ENCODE peak calls at places on chromosomes 4 and X, in four cellular contexts. Y is ELR, I is NCI-H1436, K is substantia nigra. H is an unnamed sample.

GRCh38 chrX:48539345-48540014 is at the start of gene TBC1D25:
- DNase-seq in K (peak), Y (peak), I (peak), H (peak)

GRCh38 chr4:122874194-122874593 is 47.6 kb downstream of the FGF2 start:
- DNase-seq in I (no peak), Y (peak), K (no peak), H (peak)

GRCh38 chrX:149259241-149259640 is 245.9 kb downstream of the IDS start:
- DNase-seq in I (no peak), Y (peak), K (no peak), H (peak)

GRCh38 chr4:16056681-16057400 is 27.0 kb downstream of the PROM1 start:
- DNase-seq in Y (no peak), K (no peak), I (no peak), H (no peak)

GRCh38 chr4:168743576-168743975 is 246.7 kb downstream of the PALLD start:
- DNase-seq in Y (no peak), K (no peak), I (no peak), H (no peak)

GRCh38 chr4:86283341-86283740 is 76.5 kb downstream of the MAPK10 start:
- DNase-seq in K (no peak), Y (no peak), I (no peak), H (no peak)

GRCh38 chrX:48450076-48450475 is 20.0 kb downstream of the SLC38A5 start:
- DNase-seq in K (no peak), I (no peak), Y (no peak), H (no peak)

GRCh38 chrX:48474127-48474526 is 1.9 kb upstream of the FTSJ1 start:
- DNase-seq in K (no peak), Y (peak), I (no peak), H (peak)

GRCh38 chr4:118325443-118325842 is 27.4 kb downstream of the PRSS12 start:
- DNase-seq in Y (no peak), K (no peak), I (no peak), H (no peak)

GRCh38 chr4:141410839-141411238 is 190.1 kb downstream of the ZNF330 start:
- DNase-seq in Y (peak), I (no peak), K (no peak), H (no peak)

GRCh38 chrX:137651647-137652046 is 85.7 kb downstream of the ZIC3 start:
- DNase-seq in I (no peak), K (no peak), Y (no peak), H (no peak)

GRCh38 chr4:153367092-153367491 is 22.6 kb downstream of the MND1 start:
- DNase-seq in Y (no peak), K (no peak), I (no peak), H (no peak)

GRCh38 chr4:73212982-73213730 is 45.4 kb downstream of the ANKRD17 start:
- DNase-seq in I (no peak), K (no peak), Y (no peak), H (no peak)

GRCh38 chr4:47213106-47213505 is 181.7 kb downstream of the GABRB1 start:
- DNase-seq in Y (peak), K (no peak), I (no peak), H (no peak)

GRCh38 chr4:159174645-159175147 is 71.8 kb downstream of the RAPGEF2 start:
- DNase-seq in K (no peak), I (no peak), Y (peak), H (no peak)

GRCh38 chr4:174763454-174764104 is 65.5 kb downstream of the GLRA3 start:
- DNase-seq in Y (peak), K (no peak), I (no peak), H (no peak)

GRCh38 chr4:150960079-150960478 is 55.0 kb downstream of the LRBA start:
- DNase-seq in K (no peak), I (no peak), Y (peak), H (peak)

GRCh38 chr4:11480683-11481082 is 52.0 kb upstream of the HS3ST1 start:
- DNase-seq in I (no peak), K (no peak), Y (no peak), H (peak)

GRCh38 chrX:49291615-49292337 is 11.7 kb upstream of the GAGE10 start:
- DNase-seq in K (peak), I (no peak), Y (peak), H (peak)

GRCh38 chr4:7394184-7394575 is 40.5 kb downstream of the PSAPL1 start:
- DNase-seq in Y (no peak), I (no peak), K (no peak), H (no peak)

GRCh38 chrX:108224727-108225455 is 133.3 kb downstream of the ATG4A start:
- DNase-seq in K (no peak), Y (peak), I (peak), H (peak)

GRCh38 chrX:117840645-117841044 is 276.0 kb downstream of the KLHL13 start:
- DNase-seq in Y (no peak), I (no peak), K (no peak), H (no peak)

GRCh38 chr4:25564836-25565235 is 90.8 kb upstream of the SLC34A2 start:
- DNase-seq in Y (no peak), I (no peak), K (no peak), H (no peak)

GRCh38 chr4:183429489-183429888 is 14.9 kb upstream of the CDKN2AIP start:
- DNase-seq in I (no peak), K (no peak), Y (no peak), H (no peak)

H was measured in RPMI7951.